ENCODE peak calls at places on chromosomes 2 and 18, in seven cellular contexts. R, K, Q, U, B, F and P are unnamed samples.

GRCh38 chr2:208978966-208979365 is 444.9 kb upstream of the MAP2 start:
- DNase-seq in K (no peak), B (no peak), R (no peak), F (no peak), U (no peak), Q (no peak), P (peak; percentile 0)

GRCh38 chr2:202037086-202037485 is 3.4 kb downstream of the FZD7 start:
- DNase-seq in B (peak; percentile 21), Q (no peak), R (peak; percentile 25), U (peak; percentile 70), F (no peak), K (no peak), P (peak; percentile 53)

GRCh38 chr2:222655406-222655747 is 515 bp downstream of the FARSB start:
- DNase-seq in Q (peak; percentile 17), R (peak; percentile 25), K (no peak), U (peak; percentile 29), F (no peak), B (no peak), P (peak; percentile 42)

GRCh38 chr2:63189026-63189425 is 138.4 kb downstream of the OTX1 start:
- DNase-seq in Q (peak; percentile 58), F (no peak), B (peak; percentile 41), U (peak; percentile 50), K (no peak), R (peak; percentile 53), P (peak; percentile 60)

GRCh38 chr2:166361351-166362153 is 14.2 kb downstream of the SCN9A start:
- DNase-seq in Q (peak; percentile 23), U (peak; percentile 30), R (peak; percentile 65), F (no peak), K (no peak), B (no peak), P (peak; percentile 66)

GRCh38 chr2:227788556-227788955 is 25.1 kb upstream of the CCL20 start:
- DNase-seq in R (peak; percentile 70), U (no peak), K (no peak), F (no peak), Q (no peak), B (peak; percentile 64), P (peak; percentile 47)

GRCh38 chr2:30763151-30763660 is 44.0 kb downstream of the CAPN13 start:
- DNase-seq in R (no peak), B (no peak), Q (no peak), K (no peak), U (no peak), F (no peak), P (peak; percentile 37)

GRCh38 chr2:213157242-213157641 is 5.8 kb upstream of the IKZF2 start:
- DNase-seq in U (no peak), K (no peak), B (no peak), Q (no peak), F (no peak), R (no peak), P (no peak)

GRCh38 chr2:55779459-55780421 is 86.1 kb upstream of the PNPT1 start:
- DNase-seq in U (peak; percentile 42), F (no peak), K (no peak), B (peak; percentile 99), Q (no peak), R (peak; percentile 90), P (peak; percentile 57)

GRCh38 chr2:232363784-232364615 is 14.6 kb upstream of the ALPP start:
- DNase-seq in K (no peak), R (peak; percentile 37), Q (no peak), F (no peak), U (peak; percentile 61), B (no peak), P (no peak)

GRCh38 chr2:42905341-42906114 is 113.1 kb upstream of the HAAO start:
- DNase-seq in F (no peak), K (no peak), U (peak; percentile 63), R (peak; percentile 62), B (no peak), Q (peak; percentile 8), P (peak; percentile 70)

GRCh38 chr2:26462511-26463251 is 15.2 kb downstream of the OTOF start:
- DNase-seq in B (peak; percentile 50), F (peak; percentile 33), R (peak; percentile 63), Q (peak; percentile 71), U (peak; percentile 51), K (no peak), P (peak; percentile 96)

GRCh38 chr2:122815120-122815519 is 1059.7 kb downstream of the TSN start:
- DNase-seq in K (no peak), B (no peak), U (no peak), F (no peak), R (no peak), Q (no peak), P (no peak)

GRCh38 chr2:88810017-88810416 is 118.5 kb downstream of the RPIA start:
- DNase-seq in F (no peak), U (no peak), R (no peak), B (no peak), K (no peak), Q (no peak), P (no peak)

GRCh38 chr2:44918095-44918775 is 23.3 kb upstream of the SIX3 start:
- DNase-seq in U (no peak), B (peak; percentile 46), K (no peak), F (no peak), Q (no peak), R (peak; percentile 27), P (peak; percentile 54)

GRCh38 chr2:203687161-203687560 is 19.3 kb upstream of the CD28 start:
- DNase-seq in R (peak; percentile 34), F (no peak), K (no peak), B (peak; percentile 88), Q (no peak), U (no peak), P (no peak)

GRCh38 chr2:17635007-17635406 is 94.5 kb downstream of the VSNL1 start:
- DNase-seq in R (no peak), U (no peak), B (no peak), F (no peak), K (no peak), Q (no peak), P (no peak)

GRCh38 chr2:234305846-234306245 is 191.0 kb downstream of the ARL4C start:
- DNase-seq in B (peak; percentile 80), F (no peak), Q (no peak), K (no peak), R (peak; percentile 5), U (no peak), P (no peak)

GRCh38 chr18:9820719-9821118 is 65.1 kb upstream of the TXNDC2 start:
- DNase-seq in K (no peak), R (no peak), U (no peak), B (no peak), F (no peak), Q (no peak), P (no peak)

GRCh38 chr2:144261966-144262365 is 258.0 kb downstream of the ZEB2 start:
- DNase-seq in F (no peak), B (no peak), K (no peak), Q (no peak), R (no peak), U (no peak), P (no peak)

GRCh38 chr2:1930956-1931914 is 186.9 kb upstream of the PXDN start:
- DNase-seq in B (no peak), F (no peak), U (no peak), R (no peak), K (no peak), Q (no peak), P (no peak)

GRCh38 chr2:195559431-195559914 is 97.6 kb upstream of the SLC39A10 start:
- DNase-seq in F (no peak), B (peak; percentile 80), R (peak; percentile 97), Q (no peak), U (peak; percentile 98), K (no peak), P (peak; percentile 87)

GRCh38 chr2:195561205-195562032 is 95.6 kb upstream of the SLC39A10 start:
- DNase-seq in Q (no peak), B (peak; percentile 92), U (peak; percentile 97), K (no peak), F (no peak), R (peak; percentile 95), P (peak; percentile 83)

GRCh38 chr2:195562624-195563566 is 94.1 kb upstream of the SLC39A10 start:
- DNase-seq in F (no peak), Q (no peak), R (peak; percentile 40), K (no peak), B (no peak), U (peak; percentile 79), P (no peak)

GRCh38 chr2:195563857-195564512 is 93.0 kb upstream of the SLC39A10 start:
- DNase-seq in F (no peak), R (peak; percentile 86), Q (no peak), B (peak; percentile 88), K (no peak), U (peak; percentile 94), P (peak; percentile 81)

GRCh38 chr2:195560209-195560907 is 96.7 kb upstream of the SLC39A10 start:
- DNase-seq in F (no peak), K (no peak), Q (no peak), B (no peak), U (peak; percentile 39), R (peak; percentile 32), P (no peak)
- H3K4me3 ChIP-seq in F (no peak overlapping the region), K (no peak overlapping the region), Q (no peak overlapping the region), B (no peak overlapping the region), U (no peak overlapping the region), R (no peak overlapping the region), P (no peak overlapping the region)

DNA sequence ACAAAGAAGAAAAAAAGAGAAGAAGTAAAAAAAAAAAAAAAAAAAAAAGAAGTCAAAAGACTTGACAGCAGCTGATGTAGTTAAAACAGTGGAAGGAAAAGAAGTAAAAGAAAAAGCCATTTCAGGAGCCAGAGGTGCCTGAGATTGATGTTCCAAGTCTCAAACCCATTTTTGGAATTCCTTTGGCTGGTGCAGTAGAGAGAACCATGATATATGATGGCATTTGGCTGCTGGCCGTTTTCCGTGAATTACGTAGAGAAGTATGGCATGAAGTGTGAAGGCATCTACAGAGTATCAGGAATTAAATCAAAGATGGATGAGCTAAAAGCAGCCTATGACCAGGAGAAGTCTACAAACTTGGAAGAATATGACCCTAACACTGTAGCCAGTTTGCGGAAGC is 7.6 kb upstream of the CHST10 start:
- DNase-seq in F (no peak), Q (no peak), K (no peak), B (no peak), U (no peak), R (no peak), P (no peak)
- TF ChIP-seq CTCF in F (no peak), Q (no peak), K (no peak), B (no peak), U (no peak), R (no peak), P (no peak)

GRCh38 chr2:149331023-149331400 is 625 bp downstream of the LYPD6 start:
- DNase-seq in F (no peak), Q (no peak), B (no peak), U (no peak), K (no peak), R (no peak), P (no peak)

GRCh38 chr2:149332364-149332763 is 2.0 kb downstream of the LYPD6 start:
- DNase-seq in B (no peak), F (no peak), U (no peak), Q (no peak), R (no peak), K (no peak), P (no peak)

GRCh38 chr2:149329470-149330126 is 789 bp upstream of the LYPD6 start:
- DNase-seq in K (no peak), U (peak; percentile 64), F (peak; percentile 36), R (peak; percentile 4), B (peak; percentile 51), Q (no peak), P (peak; percentile 30)

GRCh38 chr2:149330127-149331022 is at the start of gene LYPD6:
- DNase-seq in R (peak; percentile 27), K (no peak), F (peak; percentile 30), Q (no peak), B (peak; percentile 72), U (peak; percentile 79), P (peak; percentile 45)

GRCh38 chr2:149329068-149329467 is 1.3 kb upstream of the LYPD6 start:
- DNase-seq in F (no peak), Q (no peak), B (no peak), U (no peak), K (no peak), R (no peak), P (no peak)
- H3K4me3 ChIP-seq in F (peak overlapping the region; percentile 77), Q (no peak overlapping the region), B (no peak overlapping the region), U (no peak overlapping the region), K (no peak overlapping the region), R (no peak overlapping the region), P (no peak overlapping the region)

GRCh38 chr2:535222-535621 is 142.0 kb downstream of the TMEM18 start:
- DNase-seq in R (no peak), B (no peak), F (no peak), K (no peak), U (no peak), Q (no peak), P (no peak)
- TF ChIP-seq CTCF in R (no peak), B (no peak), F (no peak), K (no peak), U (no peak), Q (no peak), P (peak; percentile 4)